ENCODE peak calls at places on chromosomes 11 and 22, in nine cellular contexts. H, J, N, A, E, C, Z, Q and B are unnamed samples.

GRCh38 chr22:39967103-39967829 is 7.1 kb downstream of the TMA7B start:
- DNase-seq in N (no peak), Q (no peak), H (no peak), E (no peak), J (no peak), C (no peak), A (no peak), Z (no peak), B (no peak)

GRCh38 chr11:101686514-101686913 is 102.7 kb upstream of the TRPC6 start:
- DNase-seq in J (no peak), N (no peak), Z (peak), Q (no peak), E (no peak), C (no peak), A (no peak), H (no peak), B (no peak)

GRCh38 chr22:48089601-48090331 is 1327.3 kb downstream of the TBC1D22A start:
- DNase-seq in Q (no peak), E (no peak), N (peak), J (peak), H (no peak), A (no peak), Z (no peak), C (peak), B (no peak)

GRCh38 chr11:32561835-32562234 is 21.8 kb upstream of the EIF3M start:
- DNase-seq in Q (no peak), A (no peak), N (no peak), H (no peak), J (no peak), Z (no peak), E (peak), C (no peak), B (no peak)

GRCh38 chr11:120956710-120957500 is 67.0 kb upstream of the TBCEL start:
- DNase-seq in Q (no peak), E (peak), H (peak), C (no peak), Z (no peak), J (no peak), N (no peak), A (peak), B (no peak)

GRCh38 chr11:504053-504993 is 2.7 kb downstream of the RNH1 start:
- DNase-seq in H (no peak), C (peak), J (no peak), Z (no peak), A (peak), Q (peak), N (peak), E (peak), B (no peak)

GRCh38 chr11:124669193-124669592 is 4.3 kb downstream of the SIAE start:
- DNase-seq in A (peak), E (peak), C (peak), Q (peak), N (no peak), J (no peak), H (peak), Z (no peak), B (peak)

GRCh38 chr11:10375280-10376048 is 70.6 kb downstream of the ADM start:
- DNase-seq in Q (no peak), Z (no peak), H (no peak), C (no peak), E (no peak), N (no peak), J (no peak), A (no peak), B (no peak)

GRCh38 chr11:79227732-79228416 is 213.0 kb downstream of the TENM4 start:
- DNase-seq in Z (no peak), H (no peak), J (no peak), Q (no peak), N (no peak), A (no peak), C (no peak), E (peak), B (no peak)

GRCh38 chr11:95076416-95076815 is 9.7 kb downstream of the SRSF8 start:
- DNase-seq in J (no peak), Z (peak), Q (peak), E (no peak), N (no peak), A (no peak), H (no peak), C (no peak), B (no peak)

GRCh38 chr11:63831326-63831725 is 7.6 kb upstream of the MARK2 start:
- DNase-seq in E (peak), H (no peak), N (no peak), C (no peak), J (no peak), Q (no peak), Z (no peak), A (no peak), B (no peak)

GRCh38 chr11:119716475-119717057 is 12.4 kb downstream of the NECTIN1 start:
- DNase-seq in H (no peak), C (no peak), J (no peak), N (no peak), Z (no peak), E (no peak), A (no peak), Q (no peak), B (no peak)

GRCh38 chr11:12657336-12657735 is 16.9 kb upstream of the TEAD1 start:
- DNase-seq in C (no peak), A (no peak), H (no peak), E (no peak), Z (no peak), N (no peak), Q (no peak), J (no peak), B (no peak)

GRCh38 chr11:31805037-31805628 is 6.0 kb downstream of the PAX6 start:
- DNase-seq in Z (no peak), N (no peak), H (no peak), A (no peak), Q (no peak), J (no peak), E (peak), C (no peak), B (peak)

GRCh38 chr11:93849751-93850584 is 450 bp downstream of the VSTM5 start:
- DNase-seq in Z (no peak), J (no peak), C (no peak), N (peak), H (no peak), Q (peak), E (peak), A (no peak), B (no peak)

GRCh38 chr11:101436511-101437142 is 147.2 kb downstream of the TRPC6 start:
- DNase-seq in J (no peak), A (peak), H (no peak), C (no peak), E (peak), N (no peak), Z (no peak), Q (peak), B (no peak)

GRCh38 chr11:121455115-121455514 is 2.3 kb upstream of the SORL1-AS1 start:
- DNase-seq in E (no peak), H (no peak), N (no peak), A (no peak), Z (no peak), Q (no peak), C (no peak), J (no peak), B (no peak)

GRCh38 chr11:16111690-16112089 is 244.7 kb downstream of the SOX6 start:
- DNase-seq in C (no peak), Q (no peak), J (no peak), A (no peak), N (no peak), H (no peak), Z (no peak), E (peak), B (no peak)

GRCh38 chr22:41524809-41525449 is 19.3 kb downstream of the POLR3H start:
- DNase-seq in J (no peak), N (no peak), H (peak), Q (no peak), Z (no peak), E (peak), A (peak), C (no peak), B (no peak)

GRCh38 chr11:65311197-65311631 is 3.5 kb upstream of the CDC42EP2 start:
- DNase-seq in A (no peak), H (no peak), Z (peak), N (peak), Q (no peak), C (no peak), J (no peak), E (no peak), B (no peak)

GRCh38 chr11:65696802-65697552 is 15.1 kb upstream of the KAT5 start:
- DNase-seq in A (no peak), Q (no peak), E (no peak), H (no peak), N (no peak), J (no peak), C (no peak), Z (no peak), B (no peak)

GRCh38 chr11:57597461-57597892 is at the start of gene SERPING1:
- DNase-seq in Q (peak), A (no peak), H (no peak), J (peak), C (no peak), N (peak), Z (no peak), E (peak), B (no peak)

GRCh38 chr22:20571531-20572007 is 64.2 kb downstream of the MED15 start:
- DNase-seq in J (no peak), Q (peak), C (peak), N (peak), E (peak), A (peak), Z (no peak), H (peak), B (no peak)

GRCh38 chr11:78313181-78313788 is 104.3 kb downstream of the GAB2 start:
- DNase-seq in Q (no peak), C (no peak), J (no peak), A (no peak), H (no peak), Z (peak), N (no peak), E (no peak), B (no peak)

GRCh38 chr11:22193348-22194051 is 615 bp downstream of the ANO5 start:
- DNase-seq in Z (no peak), Q (peak), H (no peak), A (no peak), J (peak), E (peak), N (peak), C (no peak), B (peak)

GRCh38 chr11:122007611-122008071 is 108.4 kb downstream of the BLID start:
- DNase-seq in E (no peak), Z (no peak), C (no peak), Q (no peak), N (no peak), A (no peak), H (no peak), J (peak), B (no peak)

GRCh38 chr11:99063331-99063730 is 42.6 kb downstream of the CNTN5 start:
- DNase-seq in J (no peak), N (no peak), Z (no peak), H (no peak), E (no peak), C (no peak), Q (no peak), A (no peak), B (no peak)

GRCh38 chr11:99068832-99069231 is 48.1 kb downstream of the CNTN5 start:
- DNase-seq in N (no peak), E (no peak), J (no peak), Q (no peak), A (no peak), Z (no peak), C (no peak), H (no peak), B (no peak)

GRCh38 chr11:99069831-99070444 is 49.2 kb downstream of the CNTN5 start:
- DNase-seq in C (no peak), J (peak), Q (no peak), A (no peak), E (peak), H (no peak), N (no peak), Z (no peak), B (no peak)

DNA sequence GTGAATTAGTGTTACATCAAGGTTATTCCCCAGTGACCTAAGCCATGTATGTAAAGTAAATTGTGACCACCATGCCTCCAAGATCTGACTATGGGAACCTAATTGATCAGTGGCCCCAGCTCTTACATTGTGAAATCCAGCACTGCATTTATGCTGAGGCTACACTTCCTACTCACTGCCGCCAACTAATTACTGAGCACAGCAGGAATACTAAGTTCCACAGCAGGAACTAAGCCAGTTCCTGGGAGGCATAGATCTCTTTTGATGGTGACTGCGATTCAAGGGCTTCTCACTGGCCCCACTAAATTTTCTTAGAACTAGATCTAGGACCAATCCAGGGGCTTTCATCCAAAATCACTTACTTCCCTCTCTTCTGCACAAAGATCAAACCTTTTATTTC is 45.9 kb downstream of the CNTN5 start:
- DNase-seq in N (no peak), E (peak), Z (no peak), A (no peak), C (no peak), Q (no peak), J (no peak), H (no peak), B (no peak)
- TF ChIP-seq CTCF in N (no peak), E (no peak), Z (no peak), A (no peak), C (no peak), Q (no peak), J (no peak), H (no peak), B (no peak)

DNA sequence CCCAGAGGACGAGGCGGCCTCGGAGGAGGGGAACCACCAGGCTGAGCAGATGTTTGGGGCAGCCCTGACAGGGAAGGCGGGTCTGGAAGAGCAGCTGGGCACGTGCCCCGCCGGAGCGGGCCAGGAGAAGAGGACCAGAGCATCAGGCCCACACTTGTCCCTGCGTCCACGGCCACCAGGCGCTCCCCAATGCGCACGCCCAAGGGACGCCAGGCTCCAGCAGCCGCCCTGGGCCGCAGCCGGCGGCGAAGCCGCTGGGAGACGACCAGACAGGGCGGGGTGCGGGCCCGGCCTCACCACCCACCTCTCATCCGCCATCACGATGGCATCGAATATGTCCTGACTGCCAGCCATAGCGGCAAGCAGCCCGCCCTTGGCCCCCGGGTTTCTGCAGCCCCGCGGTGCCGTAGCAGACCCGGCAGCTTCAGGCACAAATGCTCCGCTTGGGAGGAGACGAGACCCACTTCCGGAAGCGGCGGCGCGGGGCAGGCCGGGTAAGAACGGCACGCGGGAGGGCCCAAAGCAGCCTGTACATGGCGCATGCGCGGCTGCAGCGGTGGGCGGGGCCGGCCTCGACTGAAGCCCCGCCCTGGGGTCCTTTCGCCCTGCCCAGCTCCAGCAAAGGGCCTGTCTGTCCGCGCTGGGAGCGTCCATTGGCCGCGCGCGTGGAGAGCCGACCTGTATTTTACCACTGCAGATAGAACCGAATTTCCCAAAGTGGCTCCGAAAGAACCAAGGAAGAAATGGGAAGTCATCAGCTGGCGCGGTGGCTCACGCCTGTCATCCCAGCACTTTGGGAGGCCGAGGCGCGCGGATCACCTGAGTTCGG is at the start of gene LTO1:
- DNase-seq in E (peak), J (peak), C (peak), Q (peak), A (peak), N (peak), Z (peak), H (peak), B (peak)
- TF ChIP-seq CTCF in E (no peak), J (no peak), C (no peak), Q (no peak), A (no peak), N (no peak), Z (peak), H (no peak), B (no peak)

GRCh38 chr22:36349726-36350125 is 38.0 kb downstream of the MYH9 start:
- DNase-seq in N (no peak), Z (no peak), H (no peak), E (no peak), A (no peak), Q (no peak), J (no peak), C (no peak), B (no peak)

GRCh38 chr22:36352775-36353507 is 34.8 kb downstream of the MYH9 start:
- DNase-seq in C (no peak), J (no peak), Q (peak), N (peak), H (peak), E (peak), A (peak), Z (no peak), B (no peak)

GRCh38 chr22:36348760-36349159 is 39.0 kb downstream of the MYH9 start:
- DNase-seq in E (no peak), J (no peak), Q (no peak), C (no peak), A (no peak), H (no peak), N (peak), Z (no peak), B (no peak)

GRCh38 chr22:36351921-36352774 is 35.6 kb downstream of the MYH9 start:
- DNase-seq in H (no peak), A (no peak), E (no peak), Z (no peak), Q (no peak), N (no peak), C (no peak), J (no peak), B (no peak)

GRCh38 chr22:36350751-36351594 is 36.8 kb downstream of the MYH9 start:
- DNase-seq in Q (peak), H (no peak), Z (no peak), N (peak), E (no peak), C (no peak), A (peak), J (no peak), B (no peak)
- TF ChIP-seq CTCF in Q (no peak), H (no peak), Z (no peak), N (no peak), E (no peak), C (no peak), A (no peak), J (no peak), B (no peak)

GRCh38 chr11:70735976-70736375 is 337.6 kb downstream of the CTTN start:
- DNase-seq in Z (no peak), A (no peak), C (no peak), H (no peak), N (no peak), E (no peak), J (no peak), Q (no peak), B (no peak)
- TF ChIP-seq CTCF in Z (no peak), A (no peak), C (no peak), H (no peak), N (no peak), E (peak), J (no peak), Q (no peak), B (no peak)

GRCh38 chr22:26318975-26319374 is 110.1 kb upstream of the ASPHD2 start:
- DNase-seq in N (no peak), J (no peak), H (no peak), Z (no peak), A (no peak), E (peak), Q (no peak), C (no peak), B (no peak)
- TF ChIP-seq CTCF in N (no peak), J (no peak), H (no peak), Z (peak), A (no peak), E (peak), Q (no peak), C (no peak), B (no peak)

GRCh38 chr22:30948930-30949342 is 19.6 kb downstream of the MORC2 start:
- DNase-seq in Q (no peak), J (no peak), H (no peak), C (no peak), E (peak), A (no peak), Z (no peak), N (no peak), B (no peak)

GRCh38 chr22:30946354-30946753 is 22.2 kb downstream of the MORC2 start:
- DNase-seq in A (no peak), Z (no peak), C (no peak), N (no peak), Q (no peak), J (no peak), E (no peak), H (no peak), B (no peak)

GRCh38 chr22:30947163-30947820 is 21.3 kb downstream of the MORC2 start:
- DNase-seq in N (peak), C (no peak), Z (no peak), Q (no peak), H (no peak), E (no peak), J (no peak), A (no peak), B (no peak)

GRCh38 chr22:30949934-30950660 is 18.5 kb downstream of the MORC2 start:
- DNase-seq in H (no peak), N (no peak), C (no peak), E (no peak), Q (no peak), Z (no peak), J (no peak), A (no peak), B (no peak)

GRCh38 chr22:30947821-30948454 is 20.6 kb downstream of the MORC2 start:
- DNase-seq in J (no peak), N (no peak), A (no peak), E (peak), H (no peak), Z (no peak), Q (no peak), C (no peak), B (no peak)
- TF ChIP-seq CTCF in J (peak), N (peak), A (peak), E (peak), H (peak), Z (peak), Q (peak), C (no peak), B (peak)

DNA sequence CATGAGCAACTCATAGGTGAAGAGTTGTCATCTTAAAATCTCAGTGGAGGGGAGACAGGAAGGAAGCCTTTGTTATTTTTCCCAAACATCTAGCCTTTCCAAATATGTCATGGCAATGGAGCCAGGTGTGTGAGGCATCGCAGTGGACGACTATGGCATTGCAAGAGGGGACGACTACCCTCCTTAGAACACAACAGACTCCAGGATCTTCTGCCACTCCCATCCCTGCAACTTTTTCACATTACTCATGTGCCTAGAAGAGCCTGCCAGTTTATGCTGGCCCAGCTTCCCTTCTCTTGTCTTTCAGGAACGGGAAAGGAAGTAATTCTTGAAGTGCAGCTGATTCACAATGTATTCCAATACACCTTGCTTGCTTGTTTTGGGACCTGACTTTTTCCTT is 1008.4 kb downstream of the OPCML start:
- DNase-seq in H (no peak), C (no peak), Q (no peak), Z (no peak), E (peak), A (no peak), N (no peak), J (no peak), B (no peak)
- TF ChIP-seq CTCF in H (no peak), C (no peak), Q (no peak), Z (no peak), E (no peak), A (no peak), N (no peak), J (no peak), B (no peak)

GRCh38 chr22:33519140-33519973 is 400.9 kb downstream of the LARGE1 start:
- DNase-seq in C (peak), N (no peak), A (peak), Q (peak), E (peak), J (no peak), H (no peak), Z (peak), B (peak)
- TF ChIP-seq CTCF in C (no peak), N (peak), A (peak), Q (peak), E (peak), J (peak), H (no peak), Z (peak), B (peak)

DNA sequence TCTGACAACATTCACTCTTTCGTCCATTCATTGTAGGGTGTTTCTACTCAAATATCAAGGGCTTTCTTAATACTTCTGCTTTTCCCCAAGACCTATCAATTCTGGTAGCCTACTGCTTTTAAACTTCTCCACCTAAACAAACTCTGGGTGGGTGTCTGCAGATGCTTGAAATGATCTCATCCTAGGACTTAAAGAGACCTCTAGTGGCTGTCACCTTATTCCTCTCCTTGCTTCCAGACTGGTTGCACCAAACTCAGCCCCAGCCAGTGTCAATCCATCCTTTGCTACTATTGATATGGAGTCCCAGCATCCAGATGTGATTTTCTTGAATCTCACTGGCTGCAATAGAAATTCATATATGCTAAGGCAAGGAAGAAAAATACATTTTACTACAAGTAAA is 274.7 kb downstream of the NXPE2 start:
- DNase-seq in C (no peak), Z (no peak), A (no peak), E (peak), H (no peak), Q (no peak), N (no peak), J (no peak), B (no peak)
- TF ChIP-seq CTCF in C (no peak), Z (no peak), A (no peak), E (peak), H (no peak), Q (no peak), N (no peak), J (no peak), B (peak)